ENCODE peak calls at places on chromosomes 11 and 22, in four cellular contexts. O is neural progenitor cell, Q is H1, U is A549. Z is an unnamed sample.
A peak's percentile ranks its signal among the peaks of the same experiment; 100 is the strongest.

GRCh38 chr11:6576471-6577373 is 26.7 kb downstream of the RRP8 start:
- DNase-seq in U (no peak), Q (no peak), O (no peak), Z (no peak)

GRCh38 chr11:96643173-96643572 is 253.4 kb downstream of the JRKL start:
- DNase-seq in Q (no peak), O (no peak), U (no peak), Z (no peak)

GRCh38 chr11:126683766-126684728 is 316.5 kb downstream of the KIRREL3 start:
- DNase-seq in Q (no peak), U (no peak), O (no peak), Z (no peak)

GRCh38 chr11:38332046-38332445 is 1734.0 kb upstream of the RAG2 start:
- DNase-seq in O (no peak), U (no peak), Q (no peak), Z (no peak)

GRCh38 chr11:26649884-26650283 is 72.0 kb downstream of the SLC5A12 start:
- DNase-seq in O (peak; percentile 86), U (peak; percentile 55), Q (no peak), Z (no peak)

GRCh38 chr11:43639224-43639623 is 41.3 kb upstream of the HSD17B12 start:
- DNase-seq in O (no peak), U (no peak), Q (no peak), Z (no peak)

GRCh38 chr11:3627291-3627690 is 14.5 kb downstream of the ART5 start:
- DNase-seq in O (no peak), Q (no peak), U (no peak), Z (no peak)

GRCh38 chr22:22207845-22208564 is 36.6 kb upstream of the VPREB1 start:
- DNase-seq in Q (peak; percentile 36), U (peak; percentile 38), O (peak; percentile 84), Z (no peak)

GRCh38 chr11:109939176-109939810 is 153.9 kb upstream of the ZC3H12C start:
- DNase-seq in O (peak; percentile 78), U (peak; percentile 38), Q (no peak), Z (no peak)

GRCh38 chr11:2777871-2778629 is 78.3 kb upstream of the KCNQ1OT1 start:
- DNase-seq in O (no peak), Q (no peak), U (no peak), Z (no peak)

GRCh38 chr22:20354238-20354975 is 34.5 kb upstream of the DGCR6L start:
- DNase-seq in Q (no peak), O (no peak), U (no peak), Z (no peak)

GRCh38 chr11:44471603-44472002 is 93.9 kb upstream of the CD82 start:
- DNase-seq in O (no peak), Q (no peak), U (no peak), Z (no peak)

GRCh38 chr22:37898441-37899181 is 7.5 kb upstream of the MICALL1 start:
- DNase-seq in Q (no peak), U (no peak), O (no peak), Z (no peak)

GRCh38 chr22:43753718-43754117 is 58.4 kb downstream of the EFCAB6 start:
- DNase-seq in Q (no peak), U (no peak), O (no peak), Z (no peak)

GRCh38 chr11:44622190-44622650 is 56.8 kb downstream of the CD82 start:
- DNase-seq in O (no peak), Q (no peak), U (no peak), Z (no peak)

GRCh38 chr11:66639066-66639813 is 737 bp downstream of the RBM4 start:
- DNase-seq in O (no peak), Q (no peak), U (no peak), Z (no peak)

GRCh38 chr11:103998826-103999390 is 37.5 kb upstream of the DDI1 start:
- DNase-seq in O (no peak), U (no peak), Q (no peak), Z (no peak)

GRCh38 chr11:130877532-130877931 is 38.7 kb downstream of the SNX19 start:
- DNase-seq in Q (no peak), U (no peak), O (no peak), Z (no peak)

GRCh38 chr11:13487661-13488030 is 8.2 kb downstream of the PTH start:
- DNase-seq in U (peak; percentile 49), Q (no peak), O (peak; percentile 28), Z (no peak)

GRCh38 chr22:23836692-23837495 is 1.9 kb downstream of the DERL3 start:
- DNase-seq in O (no peak), Q (no peak), U (no peak), Z (no peak)

GRCh38 chr11:69140635-69141034 is 15.1 kb upstream of the SMIM38 start:
- DNase-seq in O (no peak), U (no peak), Q (no peak), Z (no peak)

GRCh38 chr22:43560651-43561050 is 148.8 kb downstream of the MPPED1 start:
- DNase-seq in U (no peak), Q (no peak), O (no peak), Z (no peak)

GRCh38 chr22:20244744-20245576 is 23.2 kb downstream of the RTN4R start:
- DNase-seq in O (peak; percentile 56), U (no peak), Q (no peak), Z (no peak)

GRCh38 chr11:57546869-57547518 is 9.6 kb downstream of the SMTNL1 start:
- DNase-seq in Q (no peak), U (peak; percentile 59), O (peak; percentile 64), Z (no peak)

GRCh38 chr11:8812438-8812837 is 98.6 kb upstream of the AKIP1 start:
- DNase-seq in O (no peak), Q (no peak), U (no peak), Z (no peak)

GRCh38 chr11:131240421-131240820 is 130.0 kb upstream of the NTM start:
- DNase-seq in U (no peak), O (no peak), Q (no peak), Z (no peak)

GRCh38 chr11:10155793-10156490 is 138.1 kb downstream of the SBF2 start:
- DNase-seq in O (no peak), Q (no peak), U (no peak), Z (no peak)

GRCh38 chr11:22677153-22677890 is 10.9 kb downstream of the GAS2 start:
- DNase-seq in U (no peak), Q (no peak), O (no peak), Z (no peak)

GRCh38 chr22:30235687-30236170 is 10.8 kb downstream of the LIF start:
- DNase-seq in U (peak; percentile 74), O (no peak), Q (no peak), Z (no peak)

GRCh38 chr22:25437414-25438160 is 126.9 kb upstream of the GRK3 start:
- DNase-seq in U (no peak), O (peak; percentile 72), Q (no peak), Z (no peak)

DNA sequence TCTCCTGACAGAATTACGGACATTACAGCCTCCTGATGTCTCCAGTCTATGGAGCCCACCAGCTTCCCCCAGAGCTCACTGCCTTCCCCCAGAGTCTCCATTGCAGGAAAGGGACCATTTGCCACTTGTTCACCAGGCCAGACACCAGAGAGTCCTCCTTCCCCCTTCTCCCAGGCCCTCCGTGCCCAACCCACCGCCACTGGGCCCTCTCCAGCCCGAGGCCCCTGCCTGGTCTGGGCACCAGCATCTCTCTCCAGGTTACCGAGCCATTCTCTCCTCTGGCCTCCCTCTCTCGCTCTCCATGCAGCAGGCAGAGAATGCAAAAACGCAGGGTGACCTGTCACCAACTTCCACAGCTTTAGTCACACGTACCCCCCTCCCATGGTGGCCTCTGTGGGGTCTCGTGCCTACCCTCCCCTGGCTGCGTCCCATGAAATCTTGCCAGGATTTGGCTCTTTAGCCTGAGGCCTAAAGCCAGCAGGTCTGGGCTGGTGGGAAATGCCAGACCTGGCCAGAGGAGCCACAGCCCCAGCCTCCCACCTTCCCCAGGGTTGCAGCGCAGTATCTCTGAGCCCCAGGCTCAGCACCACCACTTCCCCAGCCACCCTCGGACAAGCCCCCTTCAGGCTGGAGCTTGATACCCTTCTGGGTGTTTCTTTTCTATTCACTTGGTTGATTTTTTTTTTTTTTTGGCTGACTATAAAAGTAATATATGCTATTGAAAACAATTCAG is 6.8 kb upstream of the SERPINH1 start:
- DNase-seq in U (no peak), Q (no peak), O (no peak), Z (no peak)
- H3K4me3 ChIP-seq in U (no peak overlapping the region), Q (no peak overlapping the region), O (no peak overlapping the region), Z (peak overlapping the region; percentile 56)

GRCh38 chr11:124748100-124748418 is 4.0 kb downstream of the VSIG2 start:
- DNase-seq in Q (no peak), O (no peak), U (no peak), Z (no peak)
- H3K4me1 ChIP-seq in Q (peaks cover 15% of the 10 kb centered on the region), O (peaks cover 14% of the 10 kb centered on the region), U (peaks cover 6% of the 10 kb centered on the region), Z (peaks cover 14% of the 10 kb centered on the region)

DNA sequence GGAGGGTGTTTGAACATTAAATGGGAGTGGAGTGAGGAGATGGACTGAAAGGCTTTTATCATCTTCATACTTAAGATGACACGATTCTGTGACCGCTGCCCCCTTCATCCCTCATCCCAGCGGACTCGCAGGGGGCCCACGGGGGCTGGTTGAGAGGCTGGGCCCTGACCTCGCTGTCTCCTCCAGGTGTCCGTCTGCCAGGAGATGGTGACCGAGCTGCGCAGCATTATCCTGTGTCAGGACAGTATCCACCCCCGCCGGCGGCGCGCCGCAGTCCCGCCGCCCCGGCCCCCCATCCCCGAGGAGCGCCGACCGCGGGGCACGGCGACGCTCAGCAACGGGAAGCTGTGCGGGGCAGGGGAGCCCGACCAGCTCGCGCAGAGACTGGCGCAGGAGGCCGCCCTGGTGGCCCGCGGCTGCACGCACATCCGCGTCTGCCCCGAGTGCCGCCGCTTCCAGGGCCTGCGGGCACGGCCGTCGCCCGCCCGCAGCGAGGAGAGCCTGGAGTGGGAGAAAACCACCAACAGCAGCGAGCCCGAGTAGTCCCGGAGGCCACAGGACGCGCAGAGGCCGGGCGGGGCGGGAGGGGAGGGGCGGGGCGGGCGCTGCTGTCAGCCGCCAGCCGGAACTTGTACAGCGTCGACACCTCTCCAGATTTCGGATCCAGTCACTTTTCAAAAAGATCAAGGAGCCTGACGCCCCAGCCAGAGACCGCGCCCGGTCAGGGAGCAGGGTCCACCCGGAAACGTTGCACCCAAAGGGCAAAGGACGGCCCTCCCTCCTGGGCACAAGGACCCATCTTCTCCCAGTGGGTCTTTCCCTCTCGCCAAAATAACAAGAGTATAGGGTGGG is 38.0 kb upstream of the TBCEL start:
- DNase-seq in U (peak; percentile 21), O (peak; percentile 85), Q (no peak), Z (no peak)
- TF ChIP-seq CTCF in U (no peak), O (peak; percentile 54), Q (peak; percentile 37), Z (peak; percentile 42)

DNA sequence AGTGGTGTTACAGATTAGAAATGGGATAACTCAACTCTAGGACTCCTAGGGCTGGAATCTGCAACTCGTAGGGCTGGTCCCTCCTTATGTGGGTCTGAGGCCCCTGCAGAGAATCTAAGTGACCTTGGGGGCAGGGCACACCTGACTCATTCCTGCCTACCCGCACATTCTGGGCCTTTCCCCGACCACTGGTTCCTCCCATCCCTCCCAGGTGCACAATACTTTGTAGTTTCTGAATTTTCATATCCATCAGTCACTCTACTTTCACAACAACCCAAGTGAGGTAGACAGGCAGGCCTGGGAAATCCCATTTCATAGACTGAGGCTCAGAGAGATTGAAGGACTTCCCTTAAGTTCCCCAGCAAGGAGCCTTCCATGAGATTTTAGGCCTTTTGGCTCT is 1.5 kb downstream of the CYB5R2 start:
- DNase-seq in Q (no peak), O (no peak), U (no peak), Z (no peak)
- H3K4me3 ChIP-seq in Q (no peak overlapping the region), O (no peak overlapping the region), U (no peak overlapping the region), Z (no peak overlapping the region)

GRCh38 chr11:64867748-64868462 is 10.5 kb downstream of the EHD1 start:
- DNase-seq in Q (no peak), O (no peak), U (no peak), Z (no peak)
- H3K4me1 ChIP-seq in Q (peaks cover 13% of the 10 kb centered on the region), O (peaks cover 36% of the 10 kb centered on the region), U (peaks cover 79% of the 10 kb centered on the region), Z (peaks cover 99% of the 10 kb centered on the region)

GRCh38 chr11:125443767-125444311 is 52.2 kb downstream of the FEZ1 start:
- DNase-seq in O (peak; percentile 82), Q (no peak), U (no peak), Z (no peak)
- TF ChIP-seq CTCF in O (no peak), Q (no peak), U (no peak), Z (no peak)

GRCh38 chr11:71446150-71446549 is 2.0 kb downstream of the DHCR7 start:
- DNase-seq in Q (no peak), O (no peak), U (no peak), Z (no peak)
- H3K4me3 ChIP-seq in Q (no peak overlapping the region), O (peak overlapping the region; percentile 62), U (no peak overlapping the region), Z (no peak overlapping the region)

Z was measured in thoracic aorta.